ENCODE peak calls at places on chromosomes 7 and 10, in four cellular contexts. J is BJ, R is dorsolateral prefrontal cortex, C is brain microvascular endothelial cell. O is an unnamed sample.

GRCh38 chr7:149772236-149772820 is 1.1 kb downstream of the ZNF467 start:
- DNase-seq in C (no peak), J (no peak), R (no peak), O (no peak)

GRCh38 chr7:34016876-34017275 is 111.5 kb downstream of the BMPER start:
- DNase-seq in J (no peak), R (no peak), C (no peak), O (no peak)

GRCh38 chr10:81876253-81876731 is 1.3 kb downstream of the NRG3 start:
- DNase-seq in C (no peak), J (no peak), R (peak), O (no peak)

GRCh38 chr10:115171392-115171960 is 78.3 kb downstream of the ATRNL1 start:
- DNase-seq in C (no peak), R (no peak), J (no peak), O (peak)

GRCh38 chr7:98990356-98990755 is 112.0 kb downstream of the TRRAP start:
- DNase-seq in J (no peak), R (no peak), C (no peak), O (no peak)

GRCh38 chr7:33868151-33868550 is 37.2 kb upstream of the BMPER start:
- DNase-seq in J (peak), C (peak), R (no peak), O (peak)

GRCh38 chr7:100372694-100373093 is 593 bp upstream of the PILRA start:
- DNase-seq in J (no peak), R (no peak), C (no peak), O (no peak)

GRCh38 chr7:77352688-77353406 is 63.3 kb downstream of the GSAP start:
- DNase-seq in J (no peak), C (no peak), R (no peak), O (no peak)

GRCh38 chr7:5428470-5429252 is 5.0 kb upstream of the TNRC18 start:
- DNase-seq in J (no peak), C (peak), R (peak), O (peak)

GRCh38 chr7:81460228-81460627 is 309.6 kb downstream of the HGF start:
- DNase-seq in C (no peak), J (no peak), R (no peak), O (no peak)

GRCh38 chr7:128948312-128948973 is 10.7 kb downstream of the IRF5 start:
- DNase-seq in J (no peak), C (no peak), R (no peak), O (peak)

GRCh38 chr7:5625938-5626337 is 155.5 kb downstream of the RNF216 start:
- DNase-seq in C (peak), R (no peak), J (peak), O (peak)

GRCh38 chr7:156816943-156817572 is 75.9 kb downstream of the LMBR1 start:
- DNase-seq in C (no peak), J (no peak), R (no peak), O (peak)

GRCh38 chr10:114015708-114016107 is 28.0 kb upstream of the ADRB1 start:
- DNase-seq in C (no peak), J (no peak), R (no peak), O (no peak)

GRCh38 chr10:55500931-55501559 is 700.0 kb upstream of the PCDH15 start:
- DNase-seq in J (no peak), C (peak), R (no peak), O (peak)

GRCh38 chr10:118108194-118109026 is 61.7 kb upstream of the RAB11FIP2 start:
- DNase-seq in C (peak), J (no peak), R (no peak), O (no peak)

GRCh38 chr10:126749030-126749655 is 78.7 kb upstream of the C10orf90 start:
- DNase-seq in J (peak), C (peak), R (peak), O (peak)

GRCh38 chr10:29714096-29714874 is 79.5 kb upstream of the SVIL start:
- DNase-seq in R (no peak), J (peak), C (peak), O (peak)

GRCh38 chr7:141844256-141844655 is 3.0 kb upstream of the PRSS37 start:
- DNase-seq in R (no peak), J (no peak), C (no peak), O (no peak)

GRCh38 chr7:41110186-41110585 is 592.7 kb downstream of the INHBA start:
- DNase-seq in C (peak), R (no peak), J (no peak), O (peak)

GRCh38 chr7:42522227-42522991 is 285.4 kb upstream of the GLI3 start:
- DNase-seq in R (no peak), J (no peak), C (peak), O (peak)

GRCh38 chr7:21412291-21412896 is 15.5 kb upstream of the SP4 start:
- DNase-seq in R (no peak), J (no peak), C (no peak), O (no peak)

GRCh38 chr10:86942441-86943315 is 14.7 kb downstream of the MMRN2 start:
- DNase-seq in J (no peak), C (no peak), R (no peak), O (no peak)

GRCh38 chr7:41445951-41446350 is 256.9 kb downstream of the INHBA start:
- DNase-seq in J (no peak), R (no peak), C (no peak), O (no peak)

GRCh38 chr7:97819161-97819560 is 53.0 kb downstream of the ASNS start:
- DNase-seq in C (no peak), R (no peak), J (no peak), O (no peak)

GRCh38 chr7:102230593-102230992 is 56.1 kb upstream of the SH2B2 start:
- DNase-seq in J (no peak), R (no peak), C (peak), O (peak)

GRCh38 chr7:101804642-101805401 is 12.6 kb upstream of the CUX1 start:
- DNase-seq in R (no peak), C (no peak), J (no peak), O (no peak)

GRCh38 chr7:150994141-150994837 is 3.5 kb downstream of the NOS3 start:
- DNase-seq in R (no peak), J (no peak), C (no peak), O (no peak)

GRCh38 chr7:28729685-28730084 is 228.4 kb downstream of the TRIL start:
- DNase-seq in C (peak), R (no peak), J (no peak), O (no peak)

GRCh38 chr10:93757766-93758509 is at the start of gene LGI1:
- DNase-seq in J (no peak), C (no peak), R (peak), O (peak)
- H3K4me3 ChIP-seq in J (no peak), C (no peak), R (peak), O (no peak)

GRCh38 chr7:37643876-37644275 is 39.7 kb upstream of the GPR141 start:
- DNase-seq in C (no peak), J (no peak), R (no peak), O (no peak)
- TF ChIP-seq CTCF in C (no peak), J (no peak), R (no peak), O (no peak)

GRCh38 chr10:33476757-33477273 is 142.3 kb upstream of the NRP1 start:
- DNase-seq in C (no peak), R (no peak), J (no peak), O (no peak)
- H3K4me3 ChIP-seq in C (no peak), R (no peak), J (no peak), O (no peak)

DNA sequence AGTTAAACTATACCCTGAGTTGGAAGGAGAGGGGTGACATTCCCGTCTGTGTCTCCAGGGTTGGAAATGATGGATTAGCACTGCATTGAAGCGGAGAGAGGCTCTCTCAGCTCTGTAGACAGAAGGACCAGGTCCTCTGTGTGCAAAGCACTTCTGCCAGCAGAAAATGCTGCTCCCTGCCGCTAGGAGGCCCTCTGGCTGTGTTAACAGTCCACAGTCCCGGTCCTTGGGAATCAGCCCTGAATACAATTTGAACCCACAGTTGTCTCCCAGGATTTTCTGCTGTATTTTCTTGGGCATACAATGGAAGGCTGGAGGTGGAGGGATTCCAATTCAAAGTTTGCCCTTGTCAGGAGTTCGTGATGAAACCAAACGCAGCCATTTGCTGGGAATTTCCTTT is 205.1 kb downstream of the GLRX3 start:
- DNase-seq in C (no peak), J (no peak), R (no peak), O (no peak)
- TF ChIP-seq CTCF in C (no peak), J (no peak), R (peak), O (peak)

GRCh38 chr10:5449227-5449626 is 36.9 kb downstream of the NET1 start:
- DNase-seq in C (no peak), J (no peak), R (no peak), O (no peak)
- H3K4me3 ChIP-seq in C (peak), J (peak), R (peak), O (peak)

DNA sequence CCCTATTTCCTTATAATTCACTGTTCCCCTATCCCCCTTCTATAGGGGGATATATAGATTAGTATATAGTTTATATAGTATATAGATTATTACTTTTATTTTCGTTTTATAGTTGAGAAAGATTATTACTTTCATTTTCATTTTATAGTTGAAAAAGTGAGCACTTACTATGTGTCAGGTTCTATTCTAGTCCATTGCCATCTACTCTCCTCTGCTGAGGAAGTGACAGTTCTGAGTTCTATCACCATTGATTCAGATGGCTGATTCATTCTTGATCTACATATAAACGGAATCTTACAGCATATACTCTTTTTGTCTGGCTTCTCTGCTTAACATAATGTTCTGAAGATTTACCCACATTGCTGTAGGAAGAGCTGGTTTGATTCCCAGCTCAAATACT is 20.7 kb upstream of the CAV2 start:
- DNase-seq in J (no peak), C (no peak), R (no peak), O (no peak)
- TF ChIP-seq CTCF in J (no peak), C (no peak), R (no peak), O (no peak)

DNA sequence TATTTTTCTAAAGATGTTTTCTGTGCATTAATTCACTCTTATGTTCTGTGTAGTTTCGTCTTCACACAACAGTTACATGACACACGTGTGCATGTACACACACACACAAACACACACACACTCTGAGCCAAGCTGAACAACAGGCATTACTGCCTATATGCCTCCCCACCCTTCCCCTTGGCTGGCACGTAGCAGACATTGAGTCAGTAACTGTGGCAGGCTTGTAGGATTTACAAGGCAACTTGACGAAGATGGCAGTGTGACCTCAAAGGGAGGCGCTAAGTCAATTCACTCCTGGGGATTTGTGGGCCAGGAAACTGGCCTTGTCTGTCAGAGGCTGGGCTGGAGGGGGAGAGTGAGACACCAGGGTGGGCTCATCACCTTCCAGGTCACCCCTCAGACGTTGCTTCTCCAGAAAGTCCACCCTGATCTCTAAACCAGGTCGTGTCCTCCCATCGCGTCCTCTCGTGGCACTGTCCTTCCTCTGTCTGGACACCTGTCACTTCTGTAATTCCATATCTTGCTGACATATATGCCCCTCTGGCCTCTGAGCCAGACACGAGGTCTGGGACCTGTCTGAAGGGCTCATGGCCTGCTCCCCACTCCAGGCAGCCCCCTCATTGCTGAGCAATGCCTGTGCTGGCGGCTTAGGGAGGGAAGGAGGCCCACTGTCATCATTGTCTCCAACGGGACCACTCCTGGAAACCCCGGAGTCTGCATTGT is 41.1 kb upstream of the INPP5A start:
- DNase-seq in J (no peak), R (no peak), C (no peak), O (no peak)
- H3K4me3 ChIP-seq in J (no peak), R (no peak), C (no peak), O (no peak)

GRCh38 chr7:14191686-14192098 is 202.2 kb upstream of the ETV1 start:
- DNase-seq in J (no peak), R (no peak), C (peak), O (peak)
- TF ChIP-seq CTCF in J (no peak), R (no peak), C (no peak), O (no peak)

GRCh38 chr10:80457554-80458262 is 3.6 kb downstream of the TSPAN14 start:
- DNase-seq in C (no peak), R (no peak), J (no peak), O (no peak)

GRCh38 chr10:80458638-80459037 is 4.5 kb downstream of the TSPAN14 start:
- DNase-seq in R (no peak), J (no peak), C (no peak), O (no peak)

GRCh38 chr10:80460399-80461207 is 6.5 kb downstream of the TSPAN14 start:
- DNase-seq in J (no peak), C (no peak), R (peak), O (peak)

GRCh38 chr10:80458263-80458625 is 4.1 kb downstream of the TSPAN14 start:
- DNase-seq in J (no peak), R (no peak), C (no peak), O (no peak)

GRCh38 chr10:80459047-80459865 is 5.1 kb downstream of the TSPAN14 start:
- DNase-seq in J (peak), R (no peak), C (no peak), O (peak)
- H3K4me3 ChIP-seq in J (no peak), R (no peak), C (no peak), O (no peak)

O was measured in cardiac fibroblast.